ENCODE peak calls at places on chromosomes 6 and 20, in four cellular contexts. K is cardiac muscle cell, H is right atrium auricular region, I is astrocyte of the spinal cord. L is an unnamed sample.

GRCh38 chr6:12785301-12785700 is 68.7 kb downstream of the PHACTR1 start:
- DNase-seq in I (no peak), H (no peak), K (no peak), L (no peak)

GRCh38 chr6:114119056-114119455 is 148.1 kb upstream of the HDAC2 start:
- DNase-seq in K (no peak), H (no peak), I (no peak), L (no peak)

GRCh38 chr6:5541751-5542432 is 280.6 kb downstream of the FARS2 start:
- DNase-seq in I (no peak), H (no peak), K (peak), L (no peak)

GRCh38 chr6:20367716-20368485 is 33.8 kb upstream of the E2F3 start:
- DNase-seq in K (no peak), I (no peak), H (no peak), L (no peak)

GRCh38 chr6:90175627-90176538 is 120.8 kb downstream of the BACH2 start:
- DNase-seq in I (no peak), K (no peak), H (no peak), L (peak)

GRCh38 chr6:82056567-82056966 is 191.0 kb downstream of the IBTK start:
- DNase-seq in I (no peak), H (no peak), K (no peak), L (no peak)

GRCh38 chr20:20369353-20370086 is 1.6 kb downstream of the INSM1 start:
- DNase-seq in I (no peak), H (no peak), K (no peak), L (no peak)

GRCh38 chr20:50089140-50089786 is 23.7 kb downstream of the UBE2V1 start:
- DNase-seq in K (no peak), H (no peak), I (no peak), L (no peak)

GRCh38 chr20:37243076-37243936 is 18.3 kb downstream of the GHRH start:
- DNase-seq in I (no peak), H (no peak), K (no peak), L (no peak)

GRCh38 chr6:92647630-92648029 is 771.7 kb downstream of the EPHA7 start:
- DNase-seq in K (peak), I (no peak), H (no peak), L (no peak)

GRCh38 chr6:83511901-83512681 is at the start of gene PRSS35:
- DNase-seq in I (peak), H (peak), K (peak), L (peak)

GRCh38 chr20:35302421-35303335 is 10.5 kb upstream of the FAM83C start:
- DNase-seq in I (peak), K (no peak), H (no peak), L (no peak)

GRCh38 chr20:48349673-48350072 is 478.1 kb downstream of the PREX1 start:
- DNase-seq in I (no peak), K (no peak), H (no peak), L (no peak)

GRCh38 chr20:11483697-11484096 is 434.0 kb upstream of the BTBD3 start:
- DNase-seq in H (no peak), I (no peak), K (no peak), L (no peak)

GRCh38 chr6:133241901-133242760 is 974 bp downstream of the EYA4 start:
- DNase-seq in K (peak), H (no peak), I (peak), L (no peak)

GRCh38 chr6:158834675-158835385 is 15.7 kb upstream of the EZR start:
- DNase-seq in I (no peak), K (no peak), H (no peak), L (no peak)

GRCh38 chr6:14333556-14334305 is 216.2 kb downstream of the CD83 start:
- DNase-seq in K (peak), H (no peak), I (peak), L (no peak)

GRCh38 chr6:108157234-108157971 is 8.4 kb upstream of the NR2E1 start:
- DNase-seq in K (no peak), I (no peak), H (no peak), L (no peak)

GRCh38 chr20:13877789-13878188 is 93.0 kb downstream of the NDUFAF5 start:
- DNase-seq in H (no peak), K (no peak), I (no peak), L (no peak)

GRCh38 chr20:5535211-5535756 is 214.9 kb upstream of the SHLD1 start:
- DNase-seq in K (peak), H (no peak), I (peak), L (no peak)

GRCh38 chr6:11585426-11586016 is 48.0 kb downstream of the TMEM170B start:
- DNase-seq in I (peak), H (no peak), K (peak), L (no peak)

GRCh38 chr20:58996226-58996611 is 10.8 kb downstream of the CTSZ start:
- DNase-seq in H (no peak), I (no peak), K (no peak), L (no peak)

GRCh38 chr20:49385471-49385870 is 97.0 kb downstream of the KCNB1 start:
- DNase-seq in H (no peak), I (peak), K (peak), L (no peak)

DNA sequence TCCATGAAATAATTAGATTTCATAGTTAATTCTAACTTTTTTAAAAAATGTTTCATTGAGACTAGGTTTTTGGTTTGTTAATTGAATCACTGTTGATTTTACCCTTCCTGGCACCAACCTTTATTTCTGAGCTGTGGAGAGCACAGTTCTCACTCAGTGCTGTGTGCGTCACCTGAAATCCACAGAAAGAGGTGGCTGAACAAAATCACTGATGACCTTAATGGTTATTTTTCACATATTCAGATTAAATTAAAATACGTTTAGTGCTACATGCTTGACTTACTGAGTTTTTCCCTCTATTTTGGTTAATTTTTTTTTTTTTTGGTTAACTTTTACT is 89.4 kb downstream of the SLC16A10 start:
- DNase-seq in K (no peak), H (no peak), I (no peak), L (no peak)
- H3K4me3 ChIP-seq in K (no peak), H (no peak), I (no peak), L (no peak)

GRCh38 chr6:155177369-155177961 is 86.3 kb upstream of the CLDN20 start:
- DNase-seq in H (no peak), K (peak), I (peak), L (no peak)
- H3K4me3 ChIP-seq in H (no peak), K (no peak), I (no peak), L (no peak)

DNA sequence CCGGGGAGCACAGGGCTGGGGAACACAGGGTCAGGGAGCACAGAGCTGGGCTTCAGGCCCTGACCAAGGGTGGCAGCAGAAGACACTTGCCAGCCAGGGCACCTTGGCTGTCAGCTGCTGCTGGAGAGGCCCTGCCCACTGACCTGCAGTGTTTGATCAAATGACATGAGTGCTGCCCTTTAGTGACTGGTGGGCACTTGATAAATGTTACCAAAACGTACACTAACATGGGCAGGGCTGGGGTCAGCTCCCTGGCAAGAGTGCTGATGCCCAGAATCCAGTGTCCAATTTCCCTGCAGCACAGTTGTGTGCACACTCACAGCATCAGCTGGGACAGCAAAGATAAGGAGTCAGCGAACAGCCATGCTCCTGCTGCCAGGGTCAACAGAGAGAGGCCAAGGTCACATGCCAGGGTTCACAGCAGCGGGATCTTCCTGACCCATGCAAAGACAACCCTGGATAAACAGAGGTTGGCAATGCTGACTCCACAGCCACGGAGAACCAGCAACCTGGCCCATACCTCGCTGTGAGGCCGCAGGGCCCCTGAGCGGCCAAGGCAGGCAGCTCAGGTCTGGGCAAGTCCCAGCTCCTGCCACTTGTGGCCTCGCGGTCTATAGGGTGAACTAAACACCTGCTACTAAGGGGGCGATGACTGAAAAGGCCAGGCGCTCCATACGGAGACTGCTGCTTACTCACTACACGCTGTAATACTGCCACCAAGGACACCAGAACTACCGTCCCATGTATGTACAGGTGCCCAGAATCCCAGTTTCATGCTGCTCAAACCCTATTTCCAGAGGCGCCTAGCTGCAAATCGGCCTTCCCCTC is 46.3 kb downstream of the NINL start:
- DNase-seq in K (no peak), I (no peak), H (no peak), L (no peak)
- H3K4me3 ChIP-seq in K (no peak), I (no peak), H (peak), L (peak)

GRCh38 chr6:122400467-122401089 is 1.1 kb downstream of the HSF2 start:
- DNase-seq in I (no peak), H (no peak), K (no peak), L (no peak)

GRCh38 chr6:122399348-122400120 is at the start of gene HSF2:
- DNase-seq in K (peak), I (peak), H (peak), L (peak)

GRCh38 chr6:122401104-122401503 is 1.7 kb downstream of the HSF2 start:
- DNase-seq in I (no peak), H (no peak), K (no peak), L (no peak)

GRCh38 chr6:122400121-122400450 is 634 bp downstream of the HSF2 start:
- DNase-seq in I (peak), H (no peak), K (no peak), L (no peak)

GRCh38 chr6:122399055-122399347 is 451 bp upstream of the HSF2 start:
- DNase-seq in K (no peak), H (no peak), I (no peak), L (no peak)
- H3K4me3 ChIP-seq in K (no peak), H (peak), I (peak), L (peak)

GRCh38 chr6:147509900-147510299 is 1.4 kb downstream of the SAMD5 start:
- DNase-seq in H (no peak), K (no peak), I (no peak), L (no peak)
- H3K4me3 ChIP-seq in H (peak), K (no peak), I (peak), L (peak)

L was measured in ascending aorta.